ENCODE peak calls at places on chromosome 5, in seven cellular contexts. K is dorsolateral prefrontal cortex, O is kidney, I is A549, W is keratinocyte, S is cardiac muscle cell, P is GM23248. L is an unnamed sample.

GRCh38 chr5:134038143-134038542 is 33.4 kb upstream of the VDAC1 start:
- DNase-seq in I (no peak), W (no peak), S (no peak), P (no peak), K (no peak), O (no peak), L (no peak)

GRCh38 chr5:150135557-150135956 is 20.1 kb downstream of the PDGFRB start:
- DNase-seq in W (no peak), S (no peak), K (no peak), O (no peak), P (no peak), I (no peak), L (no peak)

GRCh38 chr5:78642701-78643100 is 5.9 kb downstream of the LHFPL2 start:
- DNase-seq in O (no peak), I (no peak), P (no peak), K (no peak), S (no peak), W (no peak), L (no peak)

GRCh38 chr5:95130951-95131350 is 153.9 kb downstream of the MCTP1 start:
- DNase-seq in O (no peak), S (no peak), P (peak; percentile 1), K (no peak), I (peak; percentile 5), W (no peak), L (no peak)

GRCh38 chr5:171840701-171841522 is 55.3 kb downstream of the SMIM23 start:
- DNase-seq in O (no peak), W (no peak), S (no peak), K (no peak), I (no peak), P (no peak), L (no peak)

GRCh38 chr5:54449923-54450322 is 5.6 kb upstream of the HSPB3 start:
- DNase-seq in O (no peak), K (no peak), W (no peak), P (no peak), I (no peak), S (no peak), L (no peak)

GRCh38 chr5:111252799-111253564 is 28.8 kb downstream of the CAMK4 start:
- DNase-seq in W (no peak), K (no peak), O (no peak), I (no peak), S (no peak), P (no peak), L (no peak)

GRCh38 chr5:180281706-180282105 is 10.2 kb downstream of the MAPK9 start:
- DNase-seq in K (no peak), P (no peak), I (no peak), O (no peak), W (no peak), S (no peak), L (no peak)

GRCh38 chr5:57675236-57675635 is 192.6 kb upstream of the ACTBL2 start:
- DNase-seq in W (no peak), K (no peak), I (no peak), O (no peak), S (no peak), P (no peak), L (no peak)

GRCh38 chr5:143311428-143311827 is 92.1 kb downstream of the NR3C1 start:
- DNase-seq in O (no peak), S (no peak), W (peak; percentile 61), I (peak; percentile 38), P (peak; percentile 86), K (no peak), L (peak; percentile 90)

GRCh38 chr5:145971701-145972100 is 35.3 kb downstream of the SH3RF2 start:
- DNase-seq in P (no peak), O (no peak), W (no peak), I (no peak), S (no peak), K (no peak), L (no peak)

GRCh38 chr5:1090538-1090937 is 21.3 kb downstream of the SLC12A7 start:
- DNase-seq in S (no peak), W (no peak), K (no peak), P (peak; percentile 24), O (no peak), I (no peak), L (no peak)

GRCh38 chr5:132184588-132184987 is 43.1 kb downstream of the P4HA2 start:
- DNase-seq in P (no peak), S (no peak), I (peak; percentile 39), K (no peak), O (no peak), W (no peak), L (no peak)

GRCh38 chr5:123089971-123090640 is 1.1 kb downstream of the PRDM6 start:
- DNase-seq in S (peak; percentile 64), O (no peak), W (no peak), K (no peak), P (peak; percentile 70), I (peak; percentile 16), L (no peak)

GRCh38 chr5:35799751-35800150 is 56.9 kb upstream of the IL7R start:
- DNase-seq in W (no peak), K (no peak), I (no peak), S (no peak), O (no peak), P (peak; percentile 50), L (no peak)

GRCh38 chr5:56357426-56357825 is 124.3 kb upstream of the ANKRD55 start:
- DNase-seq in I (no peak), S (no peak), W (no peak), P (no peak), O (no peak), K (no peak), L (no peak)

GRCh38 chr5:107217721-107218130 is 453.0 kb downstream of the EFNA5 start:
- DNase-seq in W (peak; percentile 35), I (no peak), O (peak; percentile 60), K (peak; percentile 33), P (no peak), S (no peak), L (peak; percentile 86)

GRCh38 chr5:13448843-13449242 is 495.6 kb downstream of the DNAH5 start:
- DNase-seq in K (no peak), S (no peak), P (no peak), O (no peak), W (no peak), I (no peak), L (no peak)

GRCh38 chr5:162163663-162164062 is 96.1 kb downstream of the GABRG2 start:
- DNase-seq in W (no peak), P (no peak), I (no peak), K (no peak), S (no peak), O (no peak), L (no peak)

GRCh38 chr5:127529904-127530682 is 12.7 kb downstream of the PRRC1 start:
- DNase-seq in S (no peak), O (no peak), K (no peak), I (no peak), W (no peak), P (no peak), L (no peak)

GRCh38 chr5:107670927-107671741 is at the start of gene EFNA5:
- DNase-seq in W (no peak), S (peak; percentile 77), K (peak; percentile 35), I (peak; percentile 30), P (peak; percentile 68), O (peak; percentile 76), L (no peak)

GRCh38 chr5:147691134-147691533 is 91.4 kb downstream of the JAKMIP2 start:
- DNase-seq in I (no peak), K (no peak), P (no peak), S (peak; percentile 81), O (no peak), W (no peak), L (no peak)

GRCh38 chr5:132437604-132438275 is 52.8 kb downstream of the IRF1 start:
- DNase-seq in S (peak; percentile 45), W (no peak), P (peak; percentile 90), K (no peak), O (peak; percentile 95), I (peak; percentile 46), L (no peak)

GRCh38 chr5:143200781-143201398 is 202.6 kb downstream of the NR3C1 start:
- DNase-seq in W (peak; percentile 88), O (no peak), K (no peak), P (peak; percentile 87), S (no peak), I (peak; percentile 41), L (peak; percentile 85)

GRCh38 chr5:41270423-41271251 is 57.3 kb upstream of the C6 start:
- DNase-seq in W (no peak), P (peak; percentile 80), K (peak; percentile 32), I (peak; percentile 66), S (peak; percentile 70), O (no peak), L (no peak)

GRCh38 chr5:135493406-135494180 is 41.4 kb upstream of the TIFAB start:
- DNase-seq in S (no peak), P (peak; percentile 95), W (peak; percentile 87), O (no peak), K (no peak), I (peak; percentile 46), L (peak; percentile 76)
- H3K27ac ChIP-seq in S (no peak overlapping the region), P (peak overlapping the region; percentile 80), W (peak overlapping the region; percentile 70), O (no peak overlapping the region), K (no peak overlapping the region), I (peak overlapping the region; percentile 53), L (peak overlapping the region; percentile 92)

GRCh38 chr5:80082221-80082620 is 47.1 kb downstream of the THBS4 start:
- DNase-seq in P (no peak), W (no peak), I (no peak), S (no peak), K (no peak), O (no peak), L (no peak)
- H3K27ac ChIP-seq in P (no peak overlapping the region), W (no peak overlapping the region), I (no peak overlapping the region), S (no peak overlapping the region), K (peak overlapping the region; percentile 89), O (no peak overlapping the region), L (no peak overlapping the region)

GRCh38 chr5:117186751-117187150 is 612.1 kb upstream of the SEMA6A start:
- DNase-seq in W (no peak), O (no peak), K (no peak), S (no peak), P (no peak), I (no peak), L (no peak)

GRCh38 chr5:117177302-117177701 is 602.7 kb upstream of the SEMA6A start:
- DNase-seq in I (no peak), K (no peak), W (no peak), O (no peak), S (no peak), P (no peak), L (no peak)

GRCh38 chr5:117182104-117182503 is 607.5 kb upstream of the SEMA6A start:
- DNase-seq in K (no peak), O (no peak), S (no peak), I (no peak), W (no peak), P (no peak), L (no peak)
- H3K27ac ChIP-seq in K (peak overlapping the region; percentile 61), O (no peak overlapping the region), S (no peak overlapping the region), I (no peak overlapping the region), W (no peak overlapping the region), P (no peak overlapping the region), L (no peak overlapping the region)

DNA sequence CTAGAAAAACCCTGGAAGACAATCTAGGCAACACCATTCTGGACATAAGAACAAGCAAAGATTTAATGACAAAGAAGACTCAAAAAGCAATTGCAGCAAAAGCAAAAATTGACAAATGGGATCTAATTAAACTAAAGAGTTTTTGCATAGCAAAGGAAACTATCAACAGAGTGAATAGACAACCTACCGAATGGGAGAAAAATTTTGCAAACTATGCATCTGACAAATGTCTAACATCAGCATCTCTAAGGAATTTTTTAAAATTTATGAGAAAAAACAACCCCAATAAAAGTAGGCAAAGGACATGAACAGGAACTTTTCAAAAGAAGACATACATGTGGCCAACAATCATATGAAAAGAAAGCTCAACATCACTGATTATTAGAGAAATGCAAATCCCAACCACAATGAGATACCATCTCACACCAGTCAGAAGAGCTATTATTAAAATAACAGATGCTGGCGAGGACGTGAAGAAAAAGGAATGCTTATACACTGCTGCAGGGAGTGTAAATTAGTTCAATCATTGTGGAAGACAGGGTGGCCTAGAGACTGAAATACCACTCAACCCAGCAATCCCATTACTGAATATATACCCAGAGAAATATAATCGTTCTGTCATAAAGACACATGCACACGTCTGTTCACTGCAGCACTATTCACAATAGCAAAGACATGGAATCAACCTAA is 3.8 kb downstream of the MOCS2 start:
- DNase-seq in S (no peak), O (no peak), I (no peak), K (no peak), W (no peak), P (no peak), L (no peak)
- H3K27ac ChIP-seq in S (no peak overlapping the region), O (no peak overlapping the region), I (no peak overlapping the region), K (no peak overlapping the region), W (no peak overlapping the region), P (no peak overlapping the region), L (no peak overlapping the region)

L was measured in epithelial cell of prostate.